ENCODE peak calls at places on chromosome 21, in ten cellular contexts. Z is HCT116, N is GM12878, L is breast epithelium, H is stomach, M is upper lobe of left lung, X is H1, P is GM23338, D is transverse colon, S is suprapubic skin. R is an unnamed sample. For H3K4me1, the result is how much of the 10 kb centered on the place peaks cover.

GRCh38 chr21:43306911-43307676 is 119.8 kb downstream of the SIK1 start:
- DNase-seq in Z (no peak), N (peak), L (no peak), H (peak), M (no peak), X (no peak), P (no peak), D (peak), S (no peak), R (no peak)

GRCh38 chr21:37866027-37866426 is 50.2 kb downstream of the KCNJ6 start:
- DNase-seq in Z (no peak), N (no peak), L (no peak), H (no peak), M (peak), X (no peak), P (no peak), D (no peak), S (no peak), R (peak)

GRCh38 chr21:35342440-35342839 is 293.3 kb upstream of the RUNX1 start:
- DNase-seq in Z (no peak), N (peak), L (no peak), H (no peak), M (no peak), X (no peak), P (no peak), D (no peak), S (no peak), R (no peak)

GRCh38 chr21:41779659-41780058 is 12.8 kb upstream of the RIPK4 start:
- DNase-seq in Z (no peak), N (no peak), L (peak), H (peak), M (no peak), X (no peak), P (no peak), D (no peak), S (no peak), R (no peak)

GRCh38 chr21:41396452-41397107 is 29.5 kb upstream of the MX1 start:
- DNase-seq in Z (no peak), N (no peak), L (peak), H (peak), M (peak), X (no peak), P (peak), D (peak), S (no peak), R (peak)

GRCh38 chr21:16633851-16634521 is 878.9 kb upstream of the CXADR start:
- DNase-seq in Z (no peak), N (no peak), L (no peak), H (no peak), M (no peak), X (no peak), P (no peak), D (no peak), S (no peak), R (no peak)

GRCh38 chr21:31425158-31425557 is 81.1 kb upstream of the TIAM1 start:
- DNase-seq in Z (no peak), N (no peak), L (no peak), H (no peak), M (no peak), X (peak), P (peak), D (no peak), S (no peak), R (no peak)

GRCh38 chr21:29168874-29169273 is 38.4 kb downstream of the MAP3K7CL start:
- DNase-seq in Z (peak), N (no peak), L (no peak), H (no peak), M (peak), X (no peak), P (no peak), D (no peak), S (no peak), R (no peak)

GRCh38 chr21:29481641-29482040 is 182.9 kb downstream of the BACH1 start:
- DNase-seq in Z (no peak), N (no peak), L (no peak), H (no peak), M (no peak), X (no peak), P (no peak), D (no peak), S (no peak), R (no peak)

GRCh38 chr21:17537299-17537698 is 24.5 kb downstream of the CXADR start:
- DNase-seq in Z (no peak), N (no peak), L (no peak), H (no peak), M (no peak), X (no peak), P (no peak), D (no peak), S (no peak), R (no peak)

GRCh38 chr21:20169812-20170576 is 828.2 kb upstream of the NCAM2 start:
- DNase-seq in Z (no peak), N (no peak), L (no peak), H (no peak), M (no peak), X (no peak), P (no peak), D (no peak), S (no peak), R (no peak)

GRCh38 chr21:30257773-30258172 is 25.0 kb downstream of the KRTAP24-1 start:
- DNase-seq in Z (no peak), N (no peak), L (no peak), H (no peak), M (no peak), X (peak), P (peak), D (no peak), S (no peak), R (no peak)

GRCh38 chr21:29133241-29133640 is 2.8 kb downstream of the MAP3K7CL start:
- DNase-seq in Z (no peak), N (no peak), L (no peak), H (no peak), M (no peak), X (no peak), P (no peak), D (no peak), S (no peak), R (no peak)

GRCh38 chr21:38468989-38469388 is 29.3 kb downstream of the ERG start:
- DNase-seq in Z (no peak), N (no peak), L (no peak), H (no peak), M (no peak), X (no peak), P (no peak), D (no peak), S (no peak), R (no peak)

GRCh38 chr21:35025206-35026152 is 23.6 kb downstream of the RUNX1 start:
- DNase-seq in Z (no peak), N (no peak), L (no peak), H (no peak), M (no peak), X (no peak), P (no peak), D (no peak), S (no peak), R (no peak)

GRCh38 chr21:22855581-22855980 is 1857.4 kb downstream of the NCAM2 start:
- DNase-seq in Z (no peak), N (no peak), L (no peak), H (no peak), M (no peak), X (no peak), P (no peak), D (no peak), S (no peak), R (no peak)

GRCh38 chr21:41322496-41323382 is 6.1 kb downstream of the FAM3B start:
- DNase-seq in Z (no peak), N (no peak), L (no peak), H (no peak), M (no peak), X (no peak), P (no peak), D (no peak), S (no peak), R (no peak)

GRCh38 chr21:31873696-31874599 is 1.1 kb downstream of the HUNK start:
- DNase-seq in Z (no peak), N (no peak), L (no peak), H (peak), M (peak), X (peak), P (peak), D (peak), S (no peak), R (no peak)

GRCh38 chr21:26027696-26028095 is 142.9 kb downstream of the APP start:
- DNase-seq in Z (no peak), N (no peak), L (no peak), H (no peak), M (no peak), X (no peak), P (no peak), D (no peak), S (no peak), R (no peak)

GRCh38 chr21:38343691-38344090 is 86.9 kb downstream of the KCNJ15 start:
- DNase-seq in Z (no peak), N (no peak), L (no peak), H (peak), M (peak), X (no peak), P (no peak), D (no peak), S (no peak), R (no peak)

GRCh38 chr21:36547464-36547863 is 67.5 kb upstream of the CLDN14 start:
- DNase-seq in Z (no peak), N (no peak), L (no peak), H (no peak), M (no peak), X (no peak), P (no peak), D (no peak), S (no peak), R (peak)

GRCh38 chr21:25895565-25896205 is 160.9 kb downstream of the GABPA start:
- DNase-seq in Z (no peak), N (no peak), L (no peak), H (no peak), M (no peak), X (no peak), P (peak), D (no peak), S (no peak), R (no peak)

GRCh38 chr21:44900559-44901251 is 20.0 kb downstream of the ITGB2 start:
- DNase-seq in Z (no peak), N (no peak), L (no peak), H (no peak), M (no peak), X (no peak), P (no peak), D (no peak), S (no peak), R (no peak)

GRCh38 chr21:26835027-26835713 is 10.0 kb downstream of the ADAMTS1 start:
- DNase-seq in Z (no peak), N (no peak), L (no peak), H (no peak), M (no peak), X (no peak), P (no peak), D (no peak), S (no peak), R (no peak)

GRCh38 chr21:25626752-25627151 is 12.3 kb upstream of the JAM2 start:
- DNase-seq in Z (no peak), N (no peak), L (no peak), H (no peak), M (peak), X (no peak), P (no peak), D (no peak), S (no peak), R (no peak)

GRCh38 chr21:42063578-42064521 is 7.3 kb upstream of the UMODL1 start:
- DNase-seq in Z (no peak), N (peak), L (no peak), H (peak), M (peak), X (no peak), P (peak), D (peak), S (no peak), R (no peak)

GRCh38 chr21:45169682-45170081 is 95.3 kb downstream of the ADARB1 start:
- DNase-seq in Z (no peak), N (no peak), L (no peak), H (no peak), M (no peak), X (no peak), P (no peak), D (no peak), S (no peak), R (peak)

GRCh38 chr21:38770660-38771059 is 35.1 kb upstream of the ETS2 start:
- DNase-seq in Z (no peak), N (no peak), L (no peak), H (no peak), M (no peak), X (no peak), P (no peak), D (no peak), S (no peak), R (no peak)

GRCh38 chr21:14358775-14359174 is 24.2 kb downstream of the HSPA13 start:
- DNase-seq in Z (no peak), N (no peak), L (no peak), H (no peak), M (no peak), X (no peak), P (no peak), D (no peak), S (no peak), R (no peak)

GRCh38 chr21:46377789-46378188 is 53.8 kb downstream of the PCNT start:
- DNase-seq in Z (no peak), N (no peak), L (no peak), H (no peak), M (no peak), X (no peak), P (no peak), D (no peak), S (no peak), R (no peak)

GRCh38 chr21:46379691-46380090 is 55.7 kb downstream of the PCNT start:
- DNase-seq in Z (no peak), N (no peak), L (no peak), H (no peak), M (no peak), X (no peak), P (no peak), D (no peak), S (no peak), R (no peak)

GRCh38 chr21:46376856-46377453 is 53.0 kb downstream of the PCNT start:
- DNase-seq in Z (no peak), N (no peak), L (no peak), H (no peak), M (no peak), X (no peak), P (no peak), D (no peak), S (no peak), R (no peak)

GRCh38 chr21:46381521-46381920 is 57.6 kb downstream of the PCNT start:
- DNase-seq in Z (no peak), N (no peak), L (no peak), H (no peak), M (no peak), X (no peak), P (no peak), D (no peak), S (no peak), R (no peak)

GRCh38 chr21:46379105-46379504 is 55.1 kb downstream of the PCNT start:
- DNase-seq in Z (no peak), N (no peak), L (no peak), H (no peak), M (no peak), X (no peak), P (no peak), D (no peak), S (no peak), R (no peak)
- H3K4me1 ChIP-seq in Z (under half), N (under half), L (under half), H (under half), M (under half), X (under half), P (under half), D (under half), S (under half), R (under half)

GRCh38 chr21:33296156-33296555 is 28.6 kb upstream of the IFNAR1 start:
- DNase-seq in Z (no peak), N (no peak), L (no peak), H (no peak), M (no peak), X (no peak), P (no peak), D (no peak), S (no peak), R (no peak)

GRCh38 chr21:33300701-33301631 is 23.8 kb upstream of the IFNAR1 start:
- DNase-seq in Z (no peak), N (no peak), L (no peak), H (no peak), M (no peak), X (peak), P (no peak), D (no peak), S (no peak), R (no peak)

GRCh38 chr21:33302055-33302454 is 22.7 kb upstream of the IFNAR1 start:
- DNase-seq in Z (no peak), N (no peak), L (no peak), H (no peak), M (peak), X (peak), P (no peak), D (no peak), S (no peak), R (no peak)

GRCh38 chr21:33301632-33302002 is 23.2 kb upstream of the IFNAR1 start:
- DNase-seq in Z (no peak), N (no peak), L (no peak), H (no peak), M (no peak), X (peak), P (no peak), D (no peak), S (no peak), R (no peak)

GRCh38 chr21:33299181-33299752 is 25.5 kb upstream of the IFNAR1 start:
- DNase-seq in Z (no peak), N (peak), L (no peak), H (no peak), M (peak), X (no peak), P (peak), D (peak), S (no peak), R (no peak)
- TF ChIP-seq POLR2AphosphoS5 in Z (no peak), N (no peak), L (no peak), H (no peak), M (no peak), X (no peak), P (no peak), D (no peak), S (no peak), R (no peak)

DNA sequence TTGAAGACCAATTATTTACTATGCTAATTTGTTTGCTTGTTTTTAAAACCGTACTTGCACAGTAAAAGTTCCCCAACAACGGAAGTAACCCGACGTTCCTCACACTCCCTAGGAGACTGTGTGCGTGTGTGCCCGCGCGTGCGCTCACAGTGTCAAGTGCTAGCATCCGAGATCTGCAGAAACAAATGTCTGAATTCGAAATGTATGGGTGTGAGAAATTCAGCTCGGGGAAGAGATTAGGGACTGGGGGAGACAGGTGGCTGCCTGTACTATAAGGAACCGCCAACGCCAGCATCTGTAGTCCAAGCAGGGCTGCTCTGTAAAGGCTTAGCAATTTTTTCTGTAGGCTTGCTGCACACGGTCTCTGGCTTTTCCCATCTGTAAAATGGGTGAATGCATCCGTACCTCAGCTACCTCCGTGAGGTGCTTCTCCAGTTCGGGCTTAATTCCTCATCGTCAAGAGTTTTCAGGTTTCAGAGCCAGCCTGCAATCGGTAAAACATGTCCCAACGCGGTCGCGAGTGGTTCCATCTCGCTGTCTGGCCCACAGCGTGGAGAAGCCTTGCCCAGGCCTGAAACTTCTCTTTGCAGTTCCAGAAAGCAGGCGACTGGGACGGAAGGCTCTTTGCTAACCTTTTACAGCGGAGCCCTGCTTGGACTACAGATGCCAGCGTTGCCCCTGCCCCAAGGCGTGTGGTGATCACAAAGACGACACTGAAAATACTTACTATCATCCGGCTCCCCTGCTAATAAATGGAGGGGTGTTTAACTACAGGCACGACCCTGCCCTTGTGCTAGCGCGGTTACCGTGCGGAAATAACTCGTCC is 1.2 kb upstream of the OLIG2 start:
- DNase-seq in Z (no peak), N (no peak), L (no peak), H (no peak), M (no peak), X (no peak), P (peak), D (no peak), S (no peak), R (no peak)
- H3K27ac ChIP-seq in Z (no peak), N (no peak), L (no peak), H (no peak), M (no peak), X (no peak), P (no peak), D (no peak), S (no peak), R (no peak)

GRCh38 chr21:33377221-33377620 is 26.0 kb upstream of the IFNGR2 start:
- DNase-seq in Z (no peak), N (no peak), L (no peak), H (no peak), M (no peak), X (no peak), P (no peak), D (no peak), S (peak), R (no peak)

GRCh38 chr21:33374874-33375644 is 28.2 kb upstream of the IFNGR2 start:
- DNase-seq in Z (no peak), N (no peak), L (no peak), H (no peak), M (no peak), X (no peak), P (no peak), D (no peak), S (no peak), R (no peak)

GRCh38 chr21:33373451-33373850 is 29.8 kb upstream of the IFNGR2 start:
- DNase-seq in Z (no peak), N (no peak), L (no peak), H (no peak), M (peak), X (no peak), P (no peak), D (peak), S (peak), R (no peak)

GRCh38 chr21:33372582-33372981 is 30.6 kb upstream of the IFNGR2 start:
- DNase-seq in Z (no peak), N (no peak), L (no peak), H (no peak), M (no peak), X (no peak), P (no peak), D (peak), S (peak), R (no peak)

GRCh38 chr21:33374080-33374873 is 28.9 kb upstream of the IFNGR2 start:
- DNase-seq in Z (peak), N (no peak), L (no peak), H (peak), M (peak), X (no peak), P (peak), D (peak), S (peak), R (no peak)
- H3K4me1 ChIP-seq in Z (under half), N (under half), L (under half), H (under half), M (under half), X (under half), P (under half), D (under half), S (under half), R (under half)